ENCODE peak calls at places on chromosomes 4 and X, in four cellular contexts. Q is H1, M is HepG2, J is GM12878. F is an unnamed sample.

GRCh38 chr4:16082424-16083216 is 1.2 kb downstream of the PROM1 start:
- DNase-seq in J (no peak), Q (peak), M (peak), F (peak)

GRCh38 chr4:85556293-85556692 is 81.3 kb downstream of the ARHGAP24 start:
- DNase-seq in M (no peak), J (peak), Q (no peak), F (no peak)

GRCh38 chr4:185710487-185710995 is 101.5 kb downstream of the SORBS2 start:
- DNase-seq in M (no peak), Q (no peak), J (no peak), F (no peak)

GRCh38 chr4:2249526-2249991 is 7.6 kb upstream of the HAUS3 start:
- DNase-seq in M (no peak), J (no peak), Q (no peak), F (no peak)

GRCh38 chrX:107451754-107452153 is 2.3 kb downstream of the FRMPD3 start:
- DNase-seq in Q (no peak), M (no peak), J (no peak), F (no peak)

GRCh38 chrX:18698762-18699650 is 8.4 kb upstream of the PPEF1 start:
- DNase-seq in Q (no peak), M (no peak), J (no peak), F (no peak)

GRCh38 chr4:10336471-10336870 is 120.8 kb downstream of the ZNF518B start:
- DNase-seq in M (no peak), Q (no peak), J (no peak), F (no peak)

GRCh38 chr4:77636902-77637301 is 31.3 kb downstream of the CXCL13 start:
- DNase-seq in Q (no peak), J (no peak), M (peak), F (no peak)

GRCh38 chr4:2276581-2277325 is 14.8 kb upstream of the MXD4 start:
- DNase-seq in Q (no peak), J (no peak), M (no peak), F (no peak)

GRCh38 chr4:113057891-113058290 is 8.4 kb downstream of the ANK2 start:
- DNase-seq in J (no peak), Q (no peak), M (no peak), F (no peak)

GRCh38 chr4:845233-845835 is 19.4 kb upstream of the CPLX1 start:
- DNase-seq in J (no peak), M (no peak), Q (no peak), F (no peak)

GRCh38 chr4:3851211-3851610 is 85.0 kb downstream of the ADRA2C start:
- DNase-seq in Q (no peak), M (no peak), J (no peak), F (no peak)

GRCh38 chr4:8182858-8183725 is 16.0 kb upstream of the SH3TC1 start:
- DNase-seq in J (no peak), M (no peak), Q (no peak), F (no peak)

GRCh38 chr4:1746265-1746691 is 25.0 kb downstream of the TACC3 start:
- DNase-seq in M (peak), Q (peak), J (no peak), F (peak)

GRCh38 chr4:142656178-142656577 is 189.9 kb downstream of the INPP4B start:
- DNase-seq in Q (no peak), M (no peak), J (no peak), F (no peak)

GRCh38 chr4:39698424-39699009 is 581 bp downstream of the UBE2K start:
- DNase-seq in M (peak), Q (no peak), J (no peak), F (peak)

GRCh38 chr4:158159054-158159717 is 13.6 kb downstream of the GASK1B start:
- DNase-seq in M (no peak), J (no peak), Q (no peak), F (no peak)

GRCh38 chrX:6026484-6026883 is 202.2 kb downstream of the NLGN4X start:
- DNase-seq in M (no peak), J (no peak), Q (no peak), F (no peak)

GRCh38 chrX:42535233-42535632 is 242.7 kb downstream of the PPP1R2C start:
- DNase-seq in J (no peak), Q (no peak), M (no peak), F (no peak)

GRCh38 chr4:128917781-128918180 is 108.3 kb downstream of the JADE1 start:
- DNase-seq in M (no peak), Q (no peak), J (peak), F (no peak)

GRCh38 chr4:40335508-40335860 is 351 bp downstream of the CHRNA9 start:
- DNase-seq in Q (no peak), J (no peak), M (no peak), F (no peak)

GRCh38 chr4:40722576-40723161 is 27.1 kb upstream of the NSUN7 start:
- DNase-seq in Q (no peak), M (no peak), J (peak), F (no peak)

GRCh38 chr4:164536829-164537228 is 217.1 kb upstream of the SMIM31 start:
- DNase-seq in J (no peak), M (peak), Q (no peak), F (no peak)

GRCh38 chr4:47675810-47676209 is 162.1 kb downstream of the CORIN start:
- DNase-seq in J (no peak), Q (no peak), M (no peak), F (no peak)

GRCh38 chr4:82753725-82754410 is 44.7 kb downstream of the SCD5 start:
- DNase-seq in M (no peak), Q (no peak), J (no peak), F (no peak)

GRCh38 chr4:107736037-107736436 is 16.0 kb upstream of the PAPSS1 start:
- DNase-seq in J (no peak), Q (no peak), M (no peak), F (no peak)

GRCh38 chrX:146224442-146224841 is 406.8 kb downstream of the SLITRK2 start:
- DNase-seq in Q (no peak), J (no peak), M (no peak), F (no peak)

GRCh38 chrX:133444196-133444595 is 28.9 kb upstream of the GPC4 start:
- DNase-seq in Q (no peak), M (no peak), J (no peak), F (no peak)

DNA sequence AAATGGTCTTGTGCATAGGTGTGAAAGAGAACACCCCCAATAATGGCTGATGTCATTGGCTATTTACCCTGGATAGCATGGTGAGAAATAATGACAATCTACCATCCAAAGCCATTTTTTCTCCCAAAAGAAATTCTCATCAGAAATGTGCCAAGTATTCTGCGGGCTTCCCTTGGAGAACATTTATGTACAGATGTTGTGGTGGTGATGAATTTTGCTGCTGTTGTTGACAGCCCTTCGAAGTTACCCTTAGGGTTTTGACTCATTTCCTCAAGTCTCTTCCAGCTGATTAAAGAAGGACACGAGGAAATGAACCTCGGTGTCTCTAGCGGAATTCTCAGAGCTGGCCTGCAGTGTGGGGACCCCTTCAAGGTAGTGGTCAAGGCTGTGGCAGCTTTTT is 3.4 kb downstream of the KIT start:
- DNase-seq in J (no peak), Q (no peak), M (no peak), F (no peak)
- H3K27ac ChIP-seq in J (no peak), Q (no peak), M (no peak), F (peak)

GRCh38 chr4:102696763-102697162 is 64.0 kb downstream of the MANBA start:
- DNase-seq in M (no peak), J (no peak), Q (no peak), F (no peak)
- TF ChIP-seq TCF12 in M (no peak), J (no peak), Q (no peak), F (no peak)

GRCh38 chr4:6986781-6987565 is 56.2 kb upstream of the TADA2B start:
- DNase-seq in J (peak), M (peak), Q (peak), F (peak)

GRCh38 chr4:6987566-6987920 is 55.6 kb upstream of the TADA2B start:
- DNase-seq in J (no peak), M (no peak), Q (no peak), F (no peak)

GRCh38 chr4:6986067-6986780 is 56.9 kb upstream of the TADA2B start:
- DNase-seq in M (no peak), Q (no peak), J (no peak), F (peak)

GRCh38 chr4:6984611-6985115 is 58.5 kb upstream of the TADA2B start:
- DNase-seq in J (no peak), M (no peak), Q (no peak), F (no peak)

GRCh38 chr4:6983500-6984142 is 59.6 kb upstream of the TADA2B start:
- DNase-seq in J (no peak), M (no peak), Q (no peak), F (no peak)
- H3K27ac ChIP-seq in J (no peak), M (no peak), Q (no peak), F (no peak)

GRCh38 chr4:146407257-146407656 is 114.5 kb downstream of the SLC10A7 start:
- DNase-seq in Q (no peak), M (no peak), J (no peak), F (no peak)

GRCh38 chr4:146407669-146408084 is 114.1 kb downstream of the SLC10A7 start:
- DNase-seq in J (no peak), Q (no peak), M (no peak), F (no peak)
- TF ChIP-seq TCF12 in J (no peak), Q (no peak), M (no peak), F (no peak)

DNA sequence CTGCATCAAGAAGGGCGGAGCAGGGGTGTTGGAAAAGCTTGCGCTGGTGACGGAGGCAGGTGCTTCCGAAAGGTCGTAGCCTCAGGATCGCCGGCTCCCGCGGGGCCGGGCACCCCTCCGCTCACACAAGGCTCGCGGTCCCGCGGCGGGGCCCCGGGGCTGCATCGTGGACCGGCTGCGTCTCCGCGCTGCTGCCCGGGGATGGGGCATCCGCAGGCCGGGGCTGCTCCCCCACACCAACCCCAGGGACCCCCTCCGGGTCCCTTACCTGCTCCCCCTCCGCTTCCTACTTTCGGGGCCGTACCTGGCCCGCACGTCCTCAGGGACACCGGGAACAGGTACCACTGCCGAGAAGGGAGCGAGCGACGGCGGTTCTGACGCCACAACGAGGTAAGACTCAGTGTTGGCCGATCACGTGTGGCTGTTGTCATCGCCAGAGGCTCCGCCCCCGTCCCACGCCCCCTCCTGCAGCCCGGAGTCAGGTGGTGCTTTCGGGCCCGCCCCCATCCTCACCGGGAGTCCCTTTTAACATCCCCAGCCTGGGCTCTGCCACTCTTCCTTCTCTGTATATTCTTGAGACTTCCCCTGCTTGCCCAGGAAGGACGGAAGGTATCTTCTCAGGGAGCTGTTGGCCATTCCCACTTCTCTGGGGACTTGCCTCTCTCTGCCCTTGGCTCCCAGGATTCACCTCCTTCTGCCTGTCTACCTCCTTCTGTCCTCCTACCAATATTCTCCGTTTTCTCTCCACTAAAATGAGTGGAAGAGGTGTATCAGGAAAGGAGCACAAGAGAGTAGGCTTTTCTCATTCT is at the start of gene BEX2:
- DNase-seq in Q (peak), M (no peak), J (no peak), F (peak)
- H3K27ac ChIP-seq in Q (peak), M (no peak), J (no peak), F (no peak)

GRCh38 chrX:97841544-97842179 is 958.0 kb downstream of the RPA4 start:
- DNase-seq in Q (no peak), M (no peak), J (no peak), F (no peak)

GRCh38 chrX:97844161-97844560 is 960.5 kb downstream of the RPA4 start:
- DNase-seq in M (no peak), J (no peak), Q (no peak), F (peak)

GRCh38 chrX:97843200-97843811 is 959.6 kb downstream of the RPA4 start:
- DNase-seq in J (no peak), Q (no peak), M (no peak), F (peak)

GRCh38 chrX:97844943-97845342 is 961.2 kb downstream of the RPA4 start:
- DNase-seq in J (no peak), Q (no peak), M (no peak), F (peak)

GRCh38 chrX:97842468-97843199 is 958.9 kb downstream of the RPA4 start:
- DNase-seq in Q (no peak), M (no peak), J (no peak), F (peak)
- TF ChIP-seq TCF12 in Q (no peak), M (no peak), J (no peak), F (no peak)

F was measured in SK-N-SH.